ENCODE peak calls at places on chromosomes 16 and 17, in six cellular contexts. N, Y, X, K, P and D are unnamed samples.
A peak's percentile ranks its signal among the peaks of the same experiment; 100 is the strongest.

GRCh38 chr16:74304164-74304834 is 7.7 kb downstream of the PSMD7 start:
- DNase-seq in N (no peak), Y (peak; percentile 21), X (no peak), K (peak; percentile 23), P (no peak), D (no peak)

GRCh38 chr17:79831367-79832210 is 7.7 kb downstream of the CBX4 start:
- DNase-seq in N (peak; percentile 70), Y (no peak), X (no peak), K (no peak), P (no peak), D (peak; percentile 97)

GRCh38 chr16:11224096-11224893 is 31.7 kb downstream of the SOCS1 start:
- DNase-seq in N (peak; percentile 91), Y (no peak), X (no peak), K (no peak), P (peak; percentile 32), D (no peak)

GRCh38 chr17:75209061-75209460 is 3.6 kb downstream of the NUP85 start:
- DNase-seq in N (no peak), Y (no peak), X (no peak), K (no peak), P (no peak), D (no peak)

GRCh38 chr16:50367777-50368409 is 895 bp downstream of the BRD7 start:
- DNase-seq in N (no peak), Y (peak; percentile 30), X (no peak), K (peak; percentile 25), P (no peak), D (peak; percentile 76)

GRCh38 chr17:44794699-44795413 is 35.2 kb downstream of the GJC1 start:
- DNase-seq in N (no peak), Y (peak; percentile 97), X (no peak), K (peak; percentile 94), P (no peak), D (peak; percentile 75)

GRCh38 chr17:76922084-76922483 is 53.9 kb downstream of the MGAT5B start:
- DNase-seq in N (no peak), Y (no peak), X (no peak), K (no peak), P (no peak), D (peak; percentile 9)

GRCh38 chr16:69607674-69608073 is 41.9 kb downstream of the NFAT5 start:
- DNase-seq in N (no peak), Y (no peak), X (no peak), K (no peak), P (no peak), D (no peak)

GRCh38 chr16:870856-871561 is 70.5 kb upstream of the GNG13 start:
- DNase-seq in N (no peak), Y (no peak), X (no peak), K (no peak), P (no peak), D (peak; percentile 79)

GRCh38 chr17:79993390-79994221 is 42.1 kb downstream of the TBC1D16 start:
- DNase-seq in N (peak; percentile 85), Y (peak; percentile 91), X (peak; percentile 8), K (peak; percentile 93), P (no peak), D (peak; percentile 98)

GRCh38 chr16:24852281-24852721 is 6.5 kb downstream of the SLC5A11 start:
- DNase-seq in N (no peak), Y (no peak), X (no peak), K (no peak), P (no peak), D (no peak)